ENCODE peak calls at places on chromosomes 1 and 21, in ten cellular contexts. K is heart right ventricle, A is tibial nerve, P is A673, U is esophagus muscularis mucosa, L is body of pancreas, J is transverse colon, G is astrocyte, C is heart left ventricle, Q is Panc1. S is an unnamed sample.

GRCh38 chr1:7070389-7071029 is 285.3 kb downstream of the CAMTA1 start:
- DNase-seq in U (no peak), Q (peak; percentile 54), K (peak; percentile 42), G (peak; percentile 38), P (peak; percentile 71), A (peak; percentile 37), J (peak; percentile 57), L (peak; percentile 69), C (no peak), S (peak; percentile 27)

GRCh38 chr1:231286603-231287002 is 45.6 kb downstream of the GNPAT start:
- DNase-seq in C (no peak), P (no peak), G (no peak), J (no peak), Q (no peak), L (no peak), A (no peak), U (no peak), K (no peak), S (no peak)

GRCh38 chr21:36385909-36386642 is 884 bp downstream of the CHAF1B start:
- DNase-seq in J (no peak), G (no peak), Q (no peak), A (no peak), L (no peak), U (no peak), K (no peak), P (no peak), C (no peak), S (no peak)

GRCh38 chr1:31376374-31377134 is 3.7 kb upstream of the FABP3 start:
- DNase-seq in L (no peak), A (no peak), C (no peak), Q (no peak), P (peak; percentile 76), J (no peak), K (no peak), G (peak; percentile 86), U (no peak), S (peak; percentile 89)

GRCh38 chr21:15057290-15057689 is 7.5 kb downstream of the NRIP1 start:
- DNase-seq in J (peak; percentile 46), Q (no peak), K (no peak), U (no peak), A (no peak), G (no peak), P (no peak), C (no peak), L (no peak), S (no peak)

GRCh38 chr1:200638073-200638472 is 17.5 kb upstream of the KIF14 start:
- DNase-seq in Q (no peak), G (no peak), P (no peak), L (no peak), J (no peak), C (no peak), A (no peak), K (no peak), U (no peak), S (no peak)

GRCh38 chr1:219000606-219001005 is 173.1 kb upstream of the LYPLAL1 start:
- DNase-seq in A (no peak), U (no peak), L (no peak), J (no peak), Q (no peak), C (no peak), P (no peak), G (peak; percentile 23), K (no peak), S (no peak)

GRCh38 chr1:109484519-109484975 is 842 bp downstream of the ATXN7L2 start:
- DNase-seq in G (no peak), U (no peak), K (no peak), A (no peak), Q (no peak), L (no peak), P (peak; percentile 31), J (no peak), C (no peak), S (no peak)

GRCh38 chr1:183180634-183181056 is 5.4 kb upstream of the LAMC2 start:
- DNase-seq in G (peak; percentile 84), Q (no peak), P (peak; percentile 45), K (peak; percentile 29), A (no peak), U (no peak), J (peak; percentile 18), C (peak; percentile 63), L (peak; percentile 43), S (no peak)

GRCh38 chr1:210302501-210302900 is 26.2 kb upstream of the HHAT start:
- DNase-seq in Q (no peak), G (no peak), P (no peak), C (no peak), A (no peak), K (no peak), L (no peak), J (no peak), U (no peak), S (no peak)

GRCh38 chr1:77889671-77890070 is 1.2 kb downstream of the NEXN start:
- DNase-seq in C (no peak), L (peak; percentile 30), P (no peak), J (no peak), U (no peak), K (no peak), Q (no peak), A (no peak), G (peak; percentile 92), S (peak; percentile 68)

GRCh38 chr1:77889240-77889637 is 815 bp downstream of the NEXN start:
- DNase-seq in A (no peak), Q (no peak), J (no peak), P (peak; percentile 62), G (peak; percentile 51), K (no peak), C (no peak), L (no peak), U (no peak), S (peak; percentile 53)

GRCh38 chr1:77888429-77889239 is at the start of gene NEXN:
- DNase-seq in L (peak; percentile 83), J (peak; percentile 58), C (peak; percentile 90), G (peak; percentile 78), A (peak; percentile 50), U (peak; percentile 96), K (peak; percentile 84), Q (no peak), P (peak; percentile 52), S (peak; percentile 67)

GRCh38 chr1:77888071-77888428 is 374 bp upstream of the NEXN start:
- DNase-seq in L (no peak), P (no peak), Q (no peak), G (peak; percentile 85), A (no peak), C (no peak), K (no peak), U (no peak), J (no peak), S (peak; percentile 42)

GRCh38 chr1:77891200-77891599 is 2.8 kb downstream of the NEXN start:
- DNase-seq in C (no peak), K (no peak), G (no peak), U (no peak), L (no peak), Q (no peak), J (no peak), P (no peak), A (no peak), S (no peak)
- H3K4me3 ChIP-seq in C (peak overlapping the region; percentile 84), K (peak overlapping the region; percentile 91), G (peak overlapping the region; percentile 99), U (peak overlapping the region; percentile 91), L (no peak overlapping the region), Q (no peak overlapping the region), J (no peak overlapping the region), P (no peak overlapping the region), A (no peak overlapping the region), S (peak overlapping the region; percentile 94)

GRCh38 chr1:112524251-112524650 is 15.5 kb downstream of the WNT2B start:
- DNase-seq in U (no peak), L (peak; percentile 42), P (no peak), G (peak; percentile 92), Q (no peak), A (no peak), J (no peak), K (no peak), C (no peak), S (no peak)
- H3K27ac ChIP-seq in U (no peak overlapping the region), L (no peak overlapping the region), P (no peak overlapping the region), G (peak overlapping the region; percentile 72), Q (no peak overlapping the region), A (no peak overlapping the region), J (no peak overlapping the region), K (peak overlapping the region; percentile 59), C (no peak overlapping the region), S (no peak overlapping the region)

GRCh38 chr1:67430358-67431155 is at the start of gene SERBP1:
- DNase-seq in L (peak; percentile 94), G (peak; percentile 91), K (peak; percentile 95), C (peak; percentile 98), J (peak; percentile 96), P (peak; percentile 99), U (peak; percentile 98), A (peak; percentile 91), Q (peak; percentile 94), S (peak; percentile 91)
- TF ChIP-seq CTCF in L (no peak), G (no peak), K (no peak), C (no peak), J (no peak), P (no peak), U (no peak), A (no peak), Q (no peak), S (no peak)

GRCh38 chr1:198622532-198623218 is 16.2 kb upstream of the PTPRC start:
- DNase-seq in Q (no peak), P (no peak), K (no peak), U (no peak), J (no peak), A (no peak), C (no peak), L (no peak), G (no peak), S (no peak)
- H3K4me3 ChIP-seq in Q (no peak overlapping the region), P (no peak overlapping the region), K (no peak overlapping the region), U (no peak overlapping the region), J (no peak overlapping the region), A (no peak overlapping the region), C (no peak overlapping the region), L (no peak overlapping the region), G (no peak overlapping the region), S (no peak overlapping the region)

GRCh38 chr1:23777979-23778814 is at the start of gene PITHD1:
- DNase-seq in L (peak; percentile 93), J (peak; percentile 88), P (peak; percentile 91), Q (no peak), U (peak; percentile 95), C (peak; percentile 90), A (peak; percentile 58), G (peak; percentile 71), K (peak; percentile 81), S (peak; percentile 46)

GRCh38 chr1:23776198-23776597 is 2.0 kb upstream of the PITHD1 start:
- DNase-seq in J (no peak), G (no peak), L (no peak), P (no peak), U (no peak), C (no peak), A (no peak), Q (no peak), K (no peak), S (no peak)

GRCh38 chr1:23772049-23772853 is 6.0 kb upstream of the PITHD1 start:
- DNase-seq in G (peak; percentile 46), U (peak; percentile 96), P (peak; percentile 88), K (peak; percentile 86), A (peak; percentile 82), J (peak; percentile 90), L (peak; percentile 88), Q (peak; percentile 77), C (peak; percentile 91), S (peak; percentile 59)

GRCh38 chr1:23772854-23773242 is 5.4 kb upstream of the PITHD1 start:
- DNase-seq in A (no peak), K (no peak), C (no peak), G (no peak), U (no peak), P (no peak), Q (no peak), J (no peak), L (no peak), S (no peak)

GRCh38 chr1:23774174-23774880 is 3.9 kb upstream of the PITHD1 start:
- DNase-seq in C (no peak), Q (no peak), J (no peak), A (no peak), U (no peak), G (no peak), P (no peak), K (no peak), L (no peak), S (no peak)
- H3K27ac ChIP-seq in C (no peak overlapping the region), Q (no peak overlapping the region), J (no peak overlapping the region), A (no peak overlapping the region), U (no peak overlapping the region), G (no peak overlapping the region), P (no peak overlapping the region), K (no peak overlapping the region), L (no peak overlapping the region), S (no peak overlapping the region)

S was measured in AG04450.